ENCODE peak calls at places on chromosomes 5 and 9, in five cellular contexts. E, H, V, N and O are unnamed samples.

GRCh38 chr5:10726913-10727517 is 34.0 kb downstream of the DAP start:
- DNase-seq in N (no peak), V (no peak), H (no peak), E (no peak), O (no peak)

GRCh38 chr9:130143279-130143893 is 28.8 kb upstream of the NCS1 start:
- DNase-seq in E (no peak), N (no peak), V (no peak), H (no peak), O (no peak)

GRCh38 chr5:145543968-145544367 is 291.2 kb downstream of the PRELID2 start:
- DNase-seq in V (no peak), H (no peak), E (no peak), N (no peak), O (no peak)

GRCh38 chr9:75490326-75490725 is 400.1 kb upstream of the PCSK5 start:
- DNase-seq in H (no peak), V (no peak), E (no peak), N (no peak), O (no peak)

GRCh38 chr9:133558191-133559126 is 24.0 kb downstream of the ADAMTSL2 start:
- DNase-seq in H (no peak), N (no peak), V (no peak), E (no peak), O (peak)

GRCh38 chr9:26260238-26260637 is 582.0 kb upstream of the TUSC1 start:
- DNase-seq in E (no peak), N (no peak), H (no peak), V (no peak), O (no peak)

GRCh38 chr5:21646469-21646868 is 1206.7 kb downstream of the CDH12 start:
- DNase-seq in V (no peak), H (no peak), N (no peak), E (no peak), O (no peak)

GRCh38 chr9:134229466-134230091 is 65.2 kb upstream of the RNU6ATAC start:
- DNase-seq in H (no peak), E (no peak), V (no peak), N (no peak), O (no peak)

GRCh38 chr9:6226696-6227095 is 11.1 kb downstream of the IL33 start:
- DNase-seq in N (no peak), V (no peak), E (no peak), H (no peak), O (no peak)

GRCh38 chr5:68562308-68562707 is 346.8 kb downstream of the PIK3R1 start:
- DNase-seq in V (no peak), E (no peak), H (no peak), N (no peak), O (no peak)

DNA sequence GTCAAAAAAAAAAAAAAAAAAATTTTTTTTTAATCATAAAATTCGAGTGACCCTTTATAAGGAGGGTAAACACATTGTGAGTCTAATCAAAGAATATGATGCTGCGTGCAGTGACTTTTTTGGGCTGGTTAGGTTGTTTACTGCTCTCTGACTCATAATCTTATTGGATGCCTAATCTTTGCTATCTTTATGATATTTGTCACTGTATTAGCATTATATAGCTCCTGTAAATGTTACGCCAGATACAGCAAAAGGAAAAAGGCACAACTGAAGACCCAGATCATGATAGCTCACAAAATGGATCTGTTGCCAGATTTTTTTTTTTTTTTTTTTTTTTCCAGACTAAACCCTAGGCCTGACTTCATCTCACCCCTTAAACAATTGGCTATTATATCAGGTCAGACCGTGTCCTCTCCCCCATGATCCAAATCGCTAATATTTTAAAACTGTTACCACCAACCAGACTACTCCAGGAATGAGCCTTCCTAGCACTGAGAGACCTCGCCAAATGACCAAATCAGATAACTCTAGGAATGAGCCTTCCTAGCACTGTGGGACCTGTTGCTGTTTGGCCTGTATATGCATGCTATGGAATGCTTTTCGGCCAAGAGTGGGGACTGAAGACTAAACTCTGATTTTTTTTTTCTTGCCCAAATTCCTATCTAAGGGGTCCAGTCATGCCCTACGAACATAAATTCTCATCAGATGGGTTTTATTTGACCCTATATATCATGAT is 131.7 kb upstream of the MYO10 start:
- DNase-seq in V (no peak), E (no peak), N (no peak), H (no peak), O (no peak)
- H3K27ac ChIP-seq in V (no peak), E (no peak), N (no peak), H (no peak), O (no peak)

GRCh38 chr5:139982975-139983240 is 60.2 kb downstream of the NRG2 start:
- DNase-seq in N (no peak), H (no peak), V (no peak), E (no peak), O (no peak)

GRCh38 chr5:139985290-139985689 is 57.8 kb downstream of the NRG2 start:
- DNase-seq in E (no peak), N (no peak), V (no peak), H (no peak), O (no peak)

GRCh38 chr5:139982157-139982974 is 60.7 kb downstream of the NRG2 start:
- DNase-seq in H (no peak), N (no peak), V (no peak), E (no peak), O (peak)

GRCh38 chr5:139984816-139985215 is 58.3 kb downstream of the NRG2 start:
- DNase-seq in N (no peak), V (no peak), E (no peak), H (no peak), O (no peak)

DNA sequence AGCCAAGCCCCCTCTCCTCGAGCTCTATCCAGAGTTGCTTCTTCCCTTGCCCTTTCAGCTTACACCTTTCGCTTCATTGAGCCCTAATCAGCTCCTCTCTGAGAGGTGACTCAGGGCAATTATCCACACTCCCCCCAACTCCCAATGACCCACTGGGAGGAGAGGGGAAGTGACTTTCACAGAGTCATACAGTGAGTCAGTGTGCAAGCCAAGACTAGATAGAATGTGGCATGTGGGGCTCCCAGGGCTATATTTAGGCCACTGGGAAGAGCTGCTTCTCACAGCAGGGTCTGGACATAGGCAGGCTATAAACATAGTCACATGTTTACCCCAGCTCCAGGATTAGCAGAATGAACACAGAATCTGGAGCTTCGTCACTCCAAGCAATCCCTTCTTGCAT is 57.4 kb downstream of the NRG2 start:
- DNase-seq in N (no peak), V (no peak), E (no peak), H (no peak), O (no peak)
- H3K27ac ChIP-seq in N (no peak), V (no peak), E (no peak), H (no peak), O (no peak)

GRCh38 chr9:98867434-98868168 is 60.1 kb downstream of the GALNT12 start:
- DNase-seq in N (peak), H (peak), E (no peak), V (no peak), O (no peak)

GRCh38 chr9:98867109-98867433 is 59.6 kb downstream of the GALNT12 start:
- DNase-seq in N (no peak), H (no peak), E (no peak), V (no peak), O (no peak)

GRCh38 chr9:98864257-98865180 is 57.0 kb downstream of the GALNT12 start:
- DNase-seq in N (no peak), E (no peak), H (no peak), V (no peak), O (no peak)

GRCh38 chr9:98865284-98865683 is 57.8 kb downstream of the GALNT12 start:
- DNase-seq in E (no peak), H (no peak), N (no peak), V (no peak), O (no peak)

DNA sequence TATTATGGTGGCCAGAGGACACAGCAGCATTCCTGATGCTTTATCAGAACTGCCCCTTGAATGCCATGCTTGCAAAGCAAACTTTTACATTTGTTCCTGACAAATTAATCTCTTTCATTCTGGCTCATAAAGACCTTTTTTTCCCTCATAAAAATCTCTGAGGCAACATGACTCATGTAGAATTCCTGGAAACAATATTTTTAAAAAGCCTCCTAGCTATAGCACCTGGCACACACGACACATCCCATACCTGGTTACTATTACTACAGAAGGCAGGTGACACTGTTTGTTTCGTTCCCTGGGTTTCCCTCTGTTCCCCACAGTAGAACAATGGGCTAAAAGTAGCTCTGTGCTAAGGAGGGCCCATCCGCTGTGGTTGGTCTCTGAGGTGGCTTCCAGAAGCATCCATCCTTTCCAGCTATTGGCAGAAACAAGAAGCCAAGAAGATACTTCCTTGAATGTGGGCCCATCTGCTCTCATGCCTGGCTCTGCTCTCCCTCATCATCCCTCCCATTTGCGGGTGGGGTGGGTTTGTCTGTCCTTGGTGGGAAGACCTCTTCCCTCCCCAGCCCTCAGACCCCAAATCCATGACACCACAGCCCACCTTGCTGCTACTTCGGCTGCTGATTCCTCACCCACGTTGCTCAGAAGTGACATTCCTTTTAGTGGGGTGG is 59.1 kb downstream of the GALNT12 start:
- DNase-seq in E (no peak), N (no peak), H (no peak), V (no peak), O (no peak)
- H3K27ac ChIP-seq in E (no peak), N (peak), H (no peak), V (peak), O (no peak)

DNA sequence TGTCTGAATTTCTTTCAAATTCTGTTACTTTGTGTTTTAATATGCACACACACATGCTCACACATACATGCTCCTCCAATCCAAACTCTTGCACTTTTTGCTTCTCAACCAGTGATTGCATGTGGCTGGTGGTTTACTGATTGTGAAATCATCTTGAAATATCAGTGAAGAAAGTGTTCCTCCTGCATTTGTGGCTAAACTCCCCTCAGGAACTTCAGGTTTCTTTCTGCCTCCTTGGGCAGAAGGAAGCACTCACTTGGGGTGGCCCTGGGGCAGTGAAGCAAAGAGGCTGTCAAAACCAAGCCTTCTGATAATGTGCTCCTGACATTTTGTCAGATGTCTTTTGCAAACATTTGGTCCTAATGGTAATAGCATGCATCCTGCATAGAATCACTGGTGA is 377.3 kb upstream of the KLF4 start:
- DNase-seq in N (no peak), E (no peak), H (no peak), V (no peak), O (no peak)
- H3K27ac ChIP-seq in N (no peak), E (no peak), H (no peak), V (no peak), O (no peak)

GRCh38 chr5:72153551-72153950 is 46.3 kb downstream of the MAP1B start:
- DNase-seq in N (no peak), H (no peak), V (no peak), E (no peak), O (no peak)

GRCh38 chr5:72152506-72152905 is 45.2 kb downstream of the MAP1B start:
- DNase-seq in H (peak), V (no peak), E (no peak), N (no peak), O (no peak)

GRCh38 chr5:72151169-72151568 is 43.9 kb downstream of the MAP1B start:
- DNase-seq in E (no peak), V (no peak), N (no peak), H (no peak), O (no peak)

GRCh38 chr5:72149742-72150141 is 42.5 kb downstream of the MAP1B start:
- DNase-seq in N (no peak), H (no peak), E (no peak), V (no peak), O (no peak)

GRCh38 chr5:72151646-72152045 is 44.4 kb downstream of the MAP1B start:
- DNase-seq in V (no peak), H (no peak), E (no peak), N (no peak), O (no peak)
- H3K27ac ChIP-seq in V (peak), H (peak), E (no peak), N (peak), O (no peak)

GRCh38 chr5:136048966-136049365 is 20.2 kb downstream of the TGFBI start:
- DNase-seq in E (no peak), H (no peak), N (no peak), V (no peak), O (no peak)
- H3K27ac ChIP-seq in E (no peak), H (no peak), N (no peak), V (no peak), O (no peak)